ENCODE peak calls at places on chromosome 2, in nine cellular contexts. E, N, X, A, S, V, K, B and Y are unnamed samples.

GRCh38 chr2:161085041-161085598 is 75.1 kb upstream of the TANK start:
- DNase-seq in X (no peak), A (peak; percentile 66), N (no peak), E (no peak), K (no peak), S (peak; percentile 70), V (no peak), B (no peak), Y (no peak)

GRCh38 chr2:72985891-72986683 is 68.8 kb downstream of the EMX1 start:
- DNase-seq in X (no peak), V (no peak), N (no peak), B (no peak), E (no peak), A (no peak), K (no peak), S (no peak), Y (peak; percentile 75)

GRCh38 chr2:59947220-59947619 is 606.2 kb downstream of the BCL11A start:
- DNase-seq in E (no peak), A (no peak), V (no peak), X (no peak), B (no peak), S (no peak), K (no peak), N (no peak), Y (no peak)

GRCh38 chr2:240600451-240600961 is 14.0 kb downstream of the CAPN10 start:
- DNase-seq in X (no peak), A (no peak), B (no peak), V (no peak), S (no peak), N (no peak), K (no peak), E (no peak), Y (peak; percentile 39)

GRCh38 chr2:162113771-162114168 is 38.3 kb downstream of the GCG start:
- DNase-seq in B (no peak), X (no peak), V (no peak), N (no peak), A (peak; percentile 68), K (peak; percentile 89), S (peak; percentile 50), E (no peak), Y (peak; percentile 62)

GRCh38 chr2:205524656-205525055 is 157.6 kb upstream of the NRP2 start:
- DNase-seq in K (no peak), V (no peak), S (peak; percentile 65), N (no peak), X (no peak), E (no peak), A (no peak), B (no peak), Y (no peak)

GRCh38 chr2:174888136-174888535 is 117.0 kb downstream of the CHN1 start:
- DNase-seq in B (no peak), V (no peak), N (no peak), A (no peak), X (no peak), S (no peak), E (no peak), K (no peak), Y (no peak)

GRCh38 chr2:7133521-7133920 is 216.3 kb downstream of the RNF144A start:
- DNase-seq in X (no peak), A (peak; percentile 2), K (peak; percentile 28), S (peak; percentile 67), V (no peak), E (no peak), N (no peak), B (peak; percentile 6), Y (no peak)

GRCh38 chr2:187310696-187311095 is 137.4 kb downstream of the CALCRL start:
- DNase-seq in X (no peak), A (no peak), B (no peak), S (no peak), E (no peak), N (no peak), K (no peak), V (no peak), Y (no peak)

GRCh38 chr2:195683174-195683573 is 26.1 kb downstream of the SLC39A10 start:
- DNase-seq in K (peak; percentile 85), A (no peak), S (no peak), V (no peak), E (no peak), B (no peak), X (no peak), N (no peak), Y (no peak)

GRCh38 chr2:64157792-64158191 is 13.6 kb upstream of the PELI1 start:
- DNase-seq in N (no peak), A (peak; percentile 44), E (no peak), S (no peak), B (no peak), X (no peak), K (no peak), V (no peak), Y (peak; percentile 81)

GRCh38 chr2:36960773-36961172 is 5.6 kb downstream of the STRN start:
- DNase-seq in X (no peak), V (no peak), A (no peak), B (no peak), E (no peak), K (no peak), N (no peak), S (no peak), Y (no peak)

GRCh38 chr2:64396551-64396950 is 57.4 kb upstream of the LGALSL start:
- DNase-seq in K (no peak), S (no peak), A (no peak), X (no peak), B (no peak), N (peak; percentile 57), V (no peak), E (no peak), Y (no peak)

GRCh38 chr2:188527110-188527509 is 235.4 kb downstream of the GULP1 start:
- DNase-seq in V (no peak), E (no peak), B (no peak), X (no peak), S (no peak), A (no peak), K (peak; percentile 50), N (no peak), Y (no peak)

GRCh38 chr2:30823452-30823851 is 16.2 kb upstream of the CAPN13 start:
- DNase-seq in B (no peak), X (no peak), N (no peak), V (no peak), E (no peak), A (no peak), S (no peak), K (no peak), Y (no peak)

GRCh38 chr2:121485039-121485438 is 45.6 kb upstream of the RNU4ATAC start:
- DNase-seq in K (peak; percentile 76), V (no peak), B (no peak), N (no peak), S (peak; percentile 40), A (no peak), X (no peak), E (no peak), Y (no peak)

GRCh38 chr2:101655941-101656422 is 41.5 kb upstream of the MAP4K4 start:
- DNase-seq in X (no peak), S (peak; percentile 45), N (peak; percentile 27), E (no peak), B (no peak), K (peak; percentile 54), A (no peak), V (no peak), Y (no peak)

GRCh38 chr2:164933751-164934189 is 21.6 kb downstream of the SLC38A11 start:
- DNase-seq in E (no peak), V (no peak), S (no peak), N (no peak), K (no peak), A (no peak), B (peak; percentile 10), X (no peak), Y (no peak)

GRCh38 chr2:207467716-207468347 is 61.9 kb upstream of the CREB1 start:
- DNase-seq in B (no peak), V (no peak), S (peak; percentile 55), K (peak; percentile 85), E (no peak), X (no peak), N (no peak), A (no peak), Y (no peak)

GRCh38 chr2:151483546-151483945 is 73.8 kb downstream of the RIF1 start:
- DNase-seq in E (no peak), S (no peak), V (no peak), B (no peak), A (no peak), K (no peak), X (no peak), N (no peak), Y (no peak)

GRCh38 chr2:23604731-23605130 is 219.8 kb downstream of the KLHL29 start:
- DNase-seq in X (no peak), S (no peak), K (no peak), V (no peak), N (no peak), B (no peak), E (no peak), A (no peak), Y (no peak)

GRCh38 chr2:191311627-191312026 is 66.4 kb downstream of the MYO1B start:
- DNase-seq in V (no peak), S (peak; percentile 83), A (peak; percentile 59), E (no peak), K (peak; percentile 91), X (no peak), N (no peak), B (peak; percentile 82), Y (no peak)

GRCh38 chr2:72937356-72937669 is 20.0 kb downstream of the EMX1 start:
- DNase-seq in N (no peak), E (no peak), B (no peak), A (no peak), V (no peak), S (no peak), K (no peak), X (no peak), Y (no peak)

GRCh38 chr2:144322379-144322778 is 197.5 kb downstream of the ZEB2 start:
- DNase-seq in S (no peak), V (no peak), X (no peak), B (no peak), K (peak; percentile 27), A (no peak), E (no peak), N (no peak), Y (no peak)

GRCh38 chr2:46679761-46680160 is 200.4 kb downstream of the TMEM247 start:
- DNase-seq in S (no peak), E (no peak), A (no peak), B (no peak), N (no peak), V (no peak), K (peak; percentile 73), X (no peak), Y (no peak)

GRCh38 chr2:66030553-66030952 is 404.4 kb upstream of the MEIS1 start:
- DNase-seq in S (peak; percentile 4), E (no peak), X (no peak), B (no peak), A (no peak), V (no peak), N (no peak), K (no peak), Y (no peak)

GRCh38 chr2:46229134-46230063 is 67.8 kb upstream of the EPAS1 start:
- DNase-seq in V (no peak), E (peak; percentile 19), K (peak; percentile 54), X (peak; percentile 22), A (peak; percentile 20), S (peak; percentile 94), B (peak; percentile 93), N (no peak), Y (no peak)

GRCh38 chr2:1051075-1051474 is 100.4 kb downstream of the SNTG2 start:
- DNase-seq in S (peak; percentile 42), B (peak; percentile 16), N (no peak), V (no peak), A (no peak), X (no peak), K (peak; percentile 5), E (no peak), Y (no peak)

GRCh38 chr2:6184532-6185302 is 492.5 kb downstream of the SOX11 start:
- DNase-seq in S (no peak), K (peak; percentile 83), B (no peak), N (no peak), E (no peak), X (no peak), A (no peak), V (no peak), Y (no peak)

GRCh38 chr2:157722580-157723234 is 94.0 kb upstream of the ACVR1C start:
- DNase-seq in A (peak; percentile 6), V (no peak), S (no peak), B (peak; percentile 29), N (no peak), K (no peak), X (no peak), E (no peak), Y (no peak)

GRCh38 chr2:106104332-106105062 is 89.6 kb downstream of the UXS1 start:
- DNase-seq in B (peak; percentile 69), S (peak; percentile 53), A (peak; percentile 71), N (peak; percentile 77), X (peak; percentile 73), K (peak; percentile 54), V (no peak), E (peak; percentile 72), Y (peak; percentile 62)